ENCODE peak calls at places on chromosomes 3 and 15, in seven cellular contexts. R is breast epithelium; M is SW480; X is Daoy; E is sigmoid colon; Q is heart left ventricle; C is activated CD4-positive, alpha-beta T cell treated with anti-CD3 and anti-CD28 coated beads for 48 hours. A is an unnamed sample.

GRCh38 chr3:170007031-170007663 is 30.6 kb upstream of the GPR160 start:
- DNase-seq in R (no peak), Q (peak), M (peak), X (peak), E (no peak), C (peak), A (peak)

GRCh38 chr3:16818194-16818593 is 66.6 kb upstream of the PLCL2 start:
- DNase-seq in X (no peak), E (no peak), Q (no peak), R (no peak), C (no peak), M (no peak), A (no peak)

GRCh38 chr3:72655758-72656157 is 192.5 kb downstream of the SHQ1 start:
- DNase-seq in E (no peak), Q (no peak), C (peak), X (no peak), R (no peak), M (no peak), A (no peak)

GRCh38 chr3:25053360-25053759 is 374.7 kb upstream of the RARB start:
- DNase-seq in X (no peak), M (no peak), Q (no peak), E (no peak), R (no peak), C (no peak), A (no peak)

GRCh38 chr15:101121511-101122090 is 130.2 kb downstream of the CHSY1 start:
- DNase-seq in M (no peak), R (peak), E (peak), C (peak), Q (peak), X (no peak), A (peak)

GRCh38 chr3:146274833-146275232 is 23.9 kb upstream of the PLSCR4 start:
- DNase-seq in E (no peak), Q (no peak), X (no peak), M (no peak), C (no peak), R (no peak), A (no peak)

GRCh38 chr15:77069521-77070121 is 1.3 kb downstream of the TSPAN3 start:
- DNase-seq in Q (no peak), C (no peak), E (no peak), R (no peak), M (no peak), X (peak), A (no peak)

GRCh38 chr15:43534897-43535296 is 17.5 kb downstream of the MAP1A start:
- DNase-seq in X (no peak), E (peak), M (no peak), Q (no peak), C (no peak), R (no peak), A (no peak)

GRCh38 chr3:185153170-185153733 is 392 bp upstream of the C3orf70 start:
- DNase-seq in C (peak), R (no peak), E (no peak), Q (peak), X (peak), M (peak), A (no peak)

GRCh38 chr15:51307325-51307724 is 31.1 kb downstream of the CYP19A1 start:
- DNase-seq in R (no peak), Q (no peak), C (no peak), E (no peak), X (no peak), M (no peak), A (no peak)

GRCh38 chr3:15460891-15461524 is 33.6 kb downstream of the EAF1 start:
- DNase-seq in X (no peak), E (no peak), M (no peak), C (no peak), R (no peak), Q (no peak), A (no peak)

GRCh38 chr15:31031471-31032064 is 40.1 kb upstream of the MTMR10 start:
- DNase-seq in Q (no peak), E (no peak), R (no peak), M (no peak), X (peak), C (no peak), A (no peak)

GRCh38 chr3:100033814-100034490 is 80.3 kb downstream of the FILIP1L start:
- DNase-seq in E (no peak), M (no peak), X (no peak), C (no peak), Q (no peak), R (no peak), A (no peak)

GRCh38 chr3:59423707-59424106 is 373.9 kb upstream of the CFAP20DC start:
- DNase-seq in Q (no peak), C (no peak), E (no peak), R (no peak), M (no peak), X (no peak), A (no peak)